ENCODE peak calls at places on chromosomes 1 and 21, in four cellular contexts. One of them, this sample, is unnamed.

GRCh38 chr1:181255270-181255929 is 166.9 kb downstream of the IER5 start:
- DNase-seq in tibial artery: no peak
- DNase-seq in chondrocyte: no peak
- DNase-seq in psoas muscle: no peak
- DNase-seq in this sample: no peak

GRCh38 chr1:21240706-21241105 is 49.6 kb downstream of the ECE1 start:
- DNase-seq in tibial artery: no peak
- DNase-seq in chondrocyte: no peak
- DNase-seq in psoas muscle: no peak
- DNase-seq in this sample: no peak

GRCh38 chr1:166700696-166701095 is 138.6 kb upstream of the POGK start:
- DNase-seq in tibial artery: no peak
- DNase-seq in chondrocyte: no peak
- DNase-seq in psoas muscle: no peak
- DNase-seq in this sample: no peak

GRCh38 chr1:37449936-37450335 is 24.4 kb upstream of the ZC3H12A start:
- DNase-seq in tibial artery: no peak
- DNase-seq in chondrocyte: peak; percentile 41
- DNase-seq in psoas muscle: no peak
- DNase-seq in this sample: peak; percentile 83

GRCh38 chr1:22236151-22236550 is 93.3 kb upstream of the WNT4 start:
- DNase-seq in tibial artery: no peak
- DNase-seq in chondrocyte: peak; percentile 68
- DNase-seq in psoas muscle: no peak
- DNase-seq in this sample: no peak

GRCh38 chr1:87805661-87806376 is 477.1 kb downstream of the LMO4 start:
- DNase-seq in tibial artery: no peak
- DNase-seq in chondrocyte: no peak
- DNase-seq in psoas muscle: no peak
- DNase-seq in this sample: no peak

GRCh38 chr1:155083865-155084721 is 5.5 kb downstream of the EFNA3 start:
- DNase-seq in tibial artery: no peak
- DNase-seq in chondrocyte: no peak
- DNase-seq in psoas muscle: no peak
- DNase-seq in this sample: no peak

GRCh38 chr1:2807678-2808385 is 6.3 kb upstream of the TTC34 start:
- DNase-seq in tibial artery: no peak
- DNase-seq in chondrocyte: no peak
- DNase-seq in psoas muscle: no peak
- DNase-seq in this sample: no peak

GRCh38 chr1:184392779-184393522 is 6.1 kb downstream of the C1orf21 start:
- DNase-seq in tibial artery: no peak
- DNase-seq in chondrocyte: no peak
- DNase-seq in psoas muscle: no peak
- DNase-seq in this sample: no peak

GRCh38 chr1:108556501-108556900 is 3.4 kb upstream of the EEIG2 start:
- DNase-seq in tibial artery: no peak
- DNase-seq in chondrocyte: no peak
- DNase-seq in psoas muscle: no peak
- DNase-seq in this sample: no peak

GRCh38 chr1:118081387-118081786 is 103.6 kb downstream of the SPAG17 start:
- DNase-seq in tibial artery: no peak
- DNase-seq in chondrocyte: no peak
- DNase-seq in psoas muscle: no peak
- DNase-seq in this sample: no peak

GRCh38 chr1:201488817-201489581 is 17.9 kb downstream of the CSRP1 start:
- DNase-seq in tibial artery: peak; percentile 85
- DNase-seq in chondrocyte: no peak
- DNase-seq in psoas muscle: peak; percentile 81
- DNase-seq in this sample: peak; percentile 80

GRCh38 chr1:221772107-221772506 is 30.2 kb upstream of the DUSP10 start:
- DNase-seq in tibial artery: no peak
- DNase-seq in chondrocyte: no peak
- DNase-seq in psoas muscle: no peak
- DNase-seq in this sample: no peak

GRCh38 chr1:204844326-204844725 is 26.3 kb upstream of the NFASC start:
- DNase-seq in tibial artery: no peak
- DNase-seq in chondrocyte: no peak
- DNase-seq in psoas muscle: no peak
- DNase-seq in this sample: no peak

GRCh38 chr1:201486158-201486557 is 17.2 kb upstream of the PHLDA3 start:
- DNase-seq in tibial artery: no peak
- DNase-seq in chondrocyte: no peak
- DNase-seq in psoas muscle: no peak
- DNase-seq in this sample: no peak

GRCh38 chr1:35564037-35564883 is 6.7 kb downstream of the NCDN start:
- DNase-seq in tibial artery: peak; percentile 83
- DNase-seq in chondrocyte: no peak
- DNase-seq in psoas muscle: peak; percentile 78
- DNase-seq in this sample: peak; percentile 89

GRCh38 chr1:172041102-172041501 is 199.8 kb downstream of the DNM3 start:
- DNase-seq in tibial artery: no peak
- DNase-seq in chondrocyte: no peak
- DNase-seq in psoas muscle: no peak
- DNase-seq in this sample: no peak

GRCh38 chr1:244863491-244864252 is 671 bp downstream of the HNRNPU start:
- DNase-seq in tibial artery: no peak
- DNase-seq in chondrocyte: no peak
- DNase-seq in psoas muscle: peak; percentile 58
- DNase-seq in this sample: peak; percentile 93

GRCh38 chr1:115677570-115677969 is 35.8 kb downstream of the VANGL1 start:
- DNase-seq in tibial artery: no peak
- DNase-seq in chondrocyte: no peak
- DNase-seq in psoas muscle: no peak
- DNase-seq in this sample: no peak

GRCh38 chr1:179586107-179586823 is 5.4 kb upstream of the TDRD5 start:
- DNase-seq in tibial artery: peak; percentile 81
- DNase-seq in chondrocyte: no peak
- DNase-seq in psoas muscle: peak; percentile 56
- DNase-seq in this sample: no peak

GRCh38 chr21:39441502-39442475 is 3.8 kb downstream of the LCA5L start:
- DNase-seq in tibial artery: no peak
- DNase-seq in chondrocyte: no peak
- DNase-seq in psoas muscle: no peak
- DNase-seq in this sample: no peak

GRCh38 chr1:162753998-162754585 is 36.4 kb upstream of the HSD17B7 start:
- DNase-seq in tibial artery: no peak
- DNase-seq in chondrocyte: no peak
- DNase-seq in psoas muscle: no peak
- DNase-seq in this sample: no peak

GRCh38 chr1:91080650-91081049 is 58.8 kb upstream of the ZNF644 start:
- DNase-seq in tibial artery: no peak
- DNase-seq in chondrocyte: no peak
- DNase-seq in psoas muscle: no peak
- DNase-seq in this sample: no peak

GRCh38 chr1:48069662-48070432 is 72.7 kb upstream of the TRABD2B start:
- DNase-seq in tibial artery: peak; percentile 63
- DNase-seq in chondrocyte: no peak
- DNase-seq in psoas muscle: no peak
- DNase-seq in this sample: no peak

GRCh38 chr1:56872597-56872996 is 18.0 kb downstream of the C8A start:
- DNase-seq in tibial artery: no peak
- DNase-seq in chondrocyte: no peak
- DNase-seq in psoas muscle: no peak
- DNase-seq in this sample: no peak

GRCh38 chr1:215518594-215518993 is 48.5 kb upstream of the KCTD3 start:
- DNase-seq in tibial artery: no peak
- DNase-seq in chondrocyte: no peak
- DNase-seq in psoas muscle: no peak
- DNase-seq in this sample: no peak

GRCh38 chr1:215523128-215523861 is 43.8 kb upstream of the KCTD3 start:
- DNase-seq in tibial artery: no peak
- DNase-seq in chondrocyte: no peak
- DNase-seq in psoas muscle: no peak
- DNase-seq in this sample: no peak

GRCh38 chr1:215521279-215521678 is 45.8 kb upstream of the KCTD3 start:
- DNase-seq in tibial artery: no peak
- DNase-seq in chondrocyte: no peak
- DNase-seq in psoas muscle: no peak
- DNase-seq in this sample: no peak

GRCh38 chr1:215517441-215517891 is 49.6 kb upstream of the KCTD3 start:
- DNase-seq in tibial artery: no peak
- DNase-seq in chondrocyte: no peak
- DNase-seq in psoas muscle: no peak
- DNase-seq in this sample: no peak
- TF ChIP-seq CTCF in tibial artery: no peak
- TF ChIP-seq CTCF in chondrocyte: peak; percentile 75
- TF ChIP-seq CTCF in psoas muscle: no peak
- TF ChIP-seq CTCF in this sample: no peak

GRCh38 chr1:230069813-230070212 is 2.8 kb downstream of the GALNT2 start:
- DNase-seq in tibial artery: no peak
- DNase-seq in chondrocyte: no peak
- DNase-seq in psoas muscle: no peak
- DNase-seq in this sample: no peak

GRCh38 chr1:230066466-230067404 is at the start of gene GALNT2:
- DNase-seq in tibial artery: peak; percentile 93
- DNase-seq in chondrocyte: no peak
- DNase-seq in psoas muscle: peak; percentile 91
- DNase-seq in this sample: peak; percentile 99

GRCh38 chr1:230068952-230069684 is 2.1 kb downstream of the GALNT2 start:
- DNase-seq in tibial artery: no peak
- DNase-seq in chondrocyte: no peak
- DNase-seq in psoas muscle: no peak
- DNase-seq in this sample: no peak

GRCh38 chr1:230067441-230067870 is 418 bp downstream of the GALNT2 start:
- DNase-seq in tibial artery: peak; percentile 78
- DNase-seq in chondrocyte: no peak
- DNase-seq in psoas muscle: no peak
- DNase-seq in this sample: no peak

GRCh38 chr1:230067871-230068814 is 1.1 kb downstream of the GALNT2 start:
- DNase-seq in tibial artery: peak; percentile 73
- DNase-seq in chondrocyte: no peak
- DNase-seq in psoas muscle: peak; percentile 54
- DNase-seq in this sample: peak; percentile 91
- TF ChIP-seq CTCF in tibial artery: no peak
- TF ChIP-seq CTCF in chondrocyte: peak; percentile 49
- TF ChIP-seq CTCF in psoas muscle: no peak
- TF ChIP-seq CTCF in this sample: no peak

DNA sequence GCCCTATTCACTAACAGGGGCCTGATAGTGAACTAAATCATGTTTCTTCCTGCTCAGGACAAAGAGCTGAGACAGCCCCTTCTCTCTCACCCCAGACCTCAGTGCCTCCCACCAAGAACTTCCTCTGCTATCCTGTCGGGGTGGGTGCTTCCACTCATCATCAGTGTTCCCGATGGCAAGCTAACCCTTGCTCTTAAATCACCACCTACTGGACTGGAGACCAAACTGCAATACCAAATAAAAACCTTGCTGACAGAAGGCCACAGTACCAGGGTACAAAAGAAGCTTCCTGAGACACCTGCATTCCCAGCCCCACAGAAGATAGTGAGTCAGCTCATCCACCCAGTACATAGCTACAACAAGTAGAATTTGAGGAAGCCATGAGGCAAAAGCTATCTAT is 799.5 kb downstream of the LTN1 start:
- DNase-seq in tibial artery: no peak
- DNase-seq in chondrocyte: no peak
- DNase-seq in psoas muscle: no peak
- DNase-seq in this sample: no peak
- TF ChIP-seq CTCF in tibial artery: no peak
- TF ChIP-seq CTCF in chondrocyte: peak; percentile 17
- TF ChIP-seq CTCF in psoas muscle: no peak
- TF ChIP-seq CTCF in this sample: no peak

GRCh38 chr1:40187399-40187798 is 26.2 kb downstream of the RLF start:
- DNase-seq in tibial artery: no peak
- DNase-seq in chondrocyte: no peak
- DNase-seq in psoas muscle: no peak
- DNase-seq in this sample: no peak

GRCh38 chr1:40184193-40184592 is 23.0 kb downstream of the RLF start:
- DNase-seq in tibial artery: no peak
- DNase-seq in chondrocyte: no peak
- DNase-seq in psoas muscle: no peak
- DNase-seq in this sample: no peak

GRCh38 chr1:40182956-40183710 is 21.9 kb downstream of the RLF start:
- DNase-seq in tibial artery: no peak
- DNase-seq in chondrocyte: no peak
- DNase-seq in psoas muscle: no peak
- DNase-seq in this sample: no peak

GRCh38 chr1:40185951-40186864 is 25.0 kb downstream of the RLF start:
- DNase-seq in tibial artery: no peak
- DNase-seq in chondrocyte: no peak
- DNase-seq in psoas muscle: no peak
- DNase-seq in this sample: no peak
- TF ChIP-seq CTCF in tibial artery: no peak
- TF ChIP-seq CTCF in chondrocyte: no peak
- TF ChIP-seq CTCF in psoas muscle: no peak
- TF ChIP-seq CTCF in this sample: no peak

DNA sequence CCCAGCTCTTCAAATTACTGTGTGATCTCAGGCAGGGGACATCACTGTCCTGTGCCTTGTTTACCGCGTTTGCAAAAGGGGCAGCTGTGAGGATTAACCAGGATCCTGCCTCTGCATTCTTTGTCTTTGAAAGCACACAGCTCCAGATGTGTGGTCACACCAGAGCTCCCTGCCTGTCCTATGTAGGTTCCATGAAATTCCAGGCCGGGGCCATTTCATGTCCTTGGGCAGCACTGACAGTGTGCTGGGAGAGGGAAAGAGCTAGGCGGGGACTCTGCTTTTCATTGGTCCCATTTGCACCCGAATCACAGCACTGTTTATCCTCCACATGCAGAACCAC is 42.2 kb upstream of the SELENON start:
- DNase-seq in tibial artery: no peak
- DNase-seq in chondrocyte: no peak
- DNase-seq in psoas muscle: no peak
- DNase-seq in this sample: no peak
- TF ChIP-seq CTCF in tibial artery: no peak
- TF ChIP-seq CTCF in chondrocyte: no peak
- TF ChIP-seq CTCF in psoas muscle: no peak
- TF ChIP-seq CTCF in this sample: no peak

GRCh38 chr21:37561506-37561905 is 194.9 kb downstream of the DYRK1A start:
- DNase-seq in tibial artery: no peak
- DNase-seq in chondrocyte: no peak
- DNase-seq in psoas muscle: no peak
- DNase-seq in this sample: no peak
- TF ChIP-seq CTCF in tibial artery: no peak
- TF ChIP-seq CTCF in chondrocyte: no peak
- TF ChIP-seq CTCF in psoas muscle: no peak
- TF ChIP-seq CTCF in this sample: no peak

GRCh38 chr1:211578640-211579433 is at the start of gene SLC30A1:
- DNase-seq in tibial artery: peak; percentile 100
- DNase-seq in chondrocyte: peak; percentile 100
- DNase-seq in psoas muscle: peak; percentile 100
- DNase-seq in this sample: peak; percentile 99
- TF ChIP-seq CTCF in tibial artery: no peak
- TF ChIP-seq CTCF in chondrocyte: no peak
- TF ChIP-seq CTCF in psoas muscle: no peak
- TF ChIP-seq CTCF in this sample: no peak

DNA sequence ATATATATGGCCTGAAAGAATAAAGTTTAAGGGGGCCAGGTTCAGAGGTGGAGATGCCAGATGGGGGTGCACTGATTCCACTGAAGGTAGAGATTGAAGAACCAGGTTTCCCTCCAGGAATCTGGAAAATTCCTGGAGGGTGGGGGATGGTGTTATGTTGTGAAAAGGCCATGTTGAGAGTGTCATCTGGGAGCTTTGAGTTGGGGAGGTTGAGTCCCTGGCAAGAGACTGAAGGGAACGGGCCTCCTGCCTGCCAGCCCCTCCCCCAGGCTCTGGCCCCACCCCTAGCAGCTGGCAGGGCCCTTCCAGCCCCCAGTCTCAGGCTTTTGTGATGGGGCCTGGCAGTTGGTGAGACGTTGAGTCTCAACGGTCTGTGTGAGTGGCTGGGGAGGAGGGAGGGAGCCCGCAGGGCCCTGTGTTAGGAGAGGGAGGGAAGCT is 4.1 kb downstream of the PTPRU start:
- DNase-seq in tibial artery: no peak
- DNase-seq in chondrocyte: no peak
- DNase-seq in psoas muscle: no peak
- DNase-seq in this sample: no peak
- TF ChIP-seq CTCF in tibial artery: no peak
- TF ChIP-seq CTCF in chondrocyte: peak; percentile 42
- TF ChIP-seq CTCF in psoas muscle: no peak
- TF ChIP-seq CTCF in this sample: no peak